ENCODE peak calls at places on chromosomes 4 and X, in seven cellular contexts. One of them, this sample, is unnamed.
A peak's percentile ranks its signal among the peaks of the same experiment; 100 is the strongest.

GRCh38 chr4:124596811-124597210 is 115.7 kb downstream of the ANKRD50 start:
- DNase-seq in type B pancreatic cell: no peak
- DNase-seq in AG04449: no peak
- DNase-seq in choroid plexus epithelial cell: no peak
- DNase-seq in activated T-helper 9 cell treated with anti-CD3 and anti-CD28 coated beads, Interleukin-2, amount 50 U/mL, for 16 hours: no peak
- DNase-seq in ovary: no peak
- DNase-seq in T-helper 1 cell: no peak
- DNase-seq in this sample: no peak

GRCh38 chr4:110106946-110107325 is 91.5 kb downstream of the ELOVL6 start:
- DNase-seq in ovary: no peak
- DNase-seq in choroid plexus epithelial cell: peak; percentile 90
- DNase-seq in activated T-helper 9 cell treated with anti-CD3 and anti-CD28 coated beads, Interleukin-2, amount 50 U/mL, for 16 hours: no peak
- DNase-seq in T-helper 1 cell: peak; percentile 44
- DNase-seq in AG04449: peak; percentile 59
- DNase-seq in type B pancreatic cell: no peak
- DNase-seq in this sample: no peak

GRCh38 chrX:110414679-110415439 is 56.2 kb downstream of the RTL9 start:
- DNase-seq in AG04449: no peak
- DNase-seq in T-helper 1 cell: no peak
- DNase-seq in activated T-helper 9 cell treated with anti-CD3 and anti-CD28 coated beads, Interleukin-2, amount 50 U/mL, for 16 hours: no peak
- DNase-seq in choroid plexus epithelial cell: peak; percentile 23
- DNase-seq in ovary: no peak
- DNase-seq in type B pancreatic cell: no peak
- DNase-seq in this sample: no peak

GRCh38 chr4:41533685-41534084 is 4.3 kb upstream of the LIMCH1 start:
- DNase-seq in type B pancreatic cell: no peak
- DNase-seq in AG04449: no peak
- DNase-seq in T-helper 1 cell: no peak
- DNase-seq in ovary: no peak
- DNase-seq in choroid plexus epithelial cell: no peak
- DNase-seq in activated T-helper 9 cell treated with anti-CD3 and anti-CD28 coated beads, Interleukin-2, amount 50 U/mL, for 16 hours: no peak
- DNase-seq in this sample: no peak

GRCh38 chr4:185235480-185236154 is 26.2 kb downstream of the SNX25 start:
- DNase-seq in type B pancreatic cell: no peak
- DNase-seq in choroid plexus epithelial cell: peak; percentile 84
- DNase-seq in ovary: no peak
- DNase-seq in activated T-helper 9 cell treated with anti-CD3 and anti-CD28 coated beads, Interleukin-2, amount 50 U/mL, for 16 hours: no peak
- DNase-seq in AG04449: no peak
- DNase-seq in T-helper 1 cell: no peak
- DNase-seq in this sample: no peak

GRCh38 chr4:145679520-145679919 is 426 bp upstream of the C4orf51 start:
- DNase-seq in T-helper 1 cell: no peak
- DNase-seq in activated T-helper 9 cell treated with anti-CD3 and anti-CD28 coated beads, Interleukin-2, amount 50 U/mL, for 16 hours: no peak
- DNase-seq in choroid plexus epithelial cell: peak; percentile 80
- DNase-seq in ovary: no peak
- DNase-seq in AG04449: peak; percentile 69
- DNase-seq in type B pancreatic cell: no peak
- DNase-seq in this sample: no peak

GRCh38 chr4:23368081-23368697 is 521.7 kb downstream of the PPARGC1A start:
- DNase-seq in T-helper 1 cell: no peak
- DNase-seq in choroid plexus epithelial cell: peak; percentile 7
- DNase-seq in type B pancreatic cell: no peak
- DNase-seq in activated T-helper 9 cell treated with anti-CD3 and anti-CD28 coated beads, Interleukin-2, amount 50 U/mL, for 16 hours: no peak
- DNase-seq in AG04449: no peak
- DNase-seq in ovary: no peak
- DNase-seq in this sample: no peak

GRCh38 chr4:180828455-180829018 is 1414.7 kb upstream of the TENM3 start:
- DNase-seq in activated T-helper 9 cell treated with anti-CD3 and anti-CD28 coated beads, Interleukin-2, amount 50 U/mL, for 16 hours: no peak
- DNase-seq in ovary: no peak
- DNase-seq in type B pancreatic cell: no peak
- DNase-seq in T-helper 1 cell: no peak
- DNase-seq in AG04449: peak; percentile 7
- DNase-seq in choroid plexus epithelial cell: peak; percentile 88
- DNase-seq in this sample: no peak

GRCh38 chr4:89000844-89001360 is 56.1 kb downstream of the FAM13A start:
- DNase-seq in type B pancreatic cell: no peak
- DNase-seq in ovary: no peak
- DNase-seq in activated T-helper 9 cell treated with anti-CD3 and anti-CD28 coated beads, Interleukin-2, amount 50 U/mL, for 16 hours: no peak
- DNase-seq in T-helper 1 cell: no peak
- DNase-seq in AG04449: no peak
- DNase-seq in choroid plexus epithelial cell: peak; percentile 78
- DNase-seq in this sample: no peak

GRCh38 chr4:38983756-38984647 is 48.2 kb downstream of the TMEM156 start:
- DNase-seq in activated T-helper 9 cell treated with anti-CD3 and anti-CD28 coated beads, Interleukin-2, amount 50 U/mL, for 16 hours: no peak
- DNase-seq in type B pancreatic cell: no peak
- DNase-seq in ovary: no peak
- DNase-seq in T-helper 1 cell: peak; percentile 40
- DNase-seq in choroid plexus epithelial cell: peak; percentile 42
- DNase-seq in AG04449: no peak
- DNase-seq in this sample: no peak

This sample was measured in activated effector memory CD4-positive, alpha-beta T cell treated with Interleukin-2 at 50 U/mL for 16 hours.